ENCODE peak calls at places on chromosomes 3 and 15, in nine cellular contexts. G, Y, M, O, W, H, X, V and P are unnamed samples.
A peak's percentile ranks its signal among the peaks of the same experiment; 100 is the strongest.

GRCh38 chr3:14592836-14593235 is 52.7 kb upstream of the GRIP2 start:
- DNase-seq in X (no peak), V (no peak), Y (no peak), O (no peak), W (no peak), M (no peak), H (no peak), G (no peak), P (no peak)

GRCh38 chr3:127740136-127740915 is 67.6 kb downstream of the ABTB1 start:
- DNase-seq in G (no peak), Y (no peak), W (no peak), M (no peak), O (no peak), V (peak; percentile 76), X (no peak), H (no peak), P (no peak)

GRCh38 chr15:78050851-78051250 is 26.7 kb downstream of the TBC1D2B start:
- DNase-seq in G (no peak), O (no peak), Y (no peak), W (peak; percentile 62), M (no peak), H (no peak), V (no peak), X (no peak), P (no peak)

GRCh38 chr3:58679451-58679850 is 12.9 kb upstream of the FAM3D start:
- DNase-seq in H (no peak), M (no peak), X (peak; percentile 28), Y (no peak), G (no peak), O (no peak), W (no peak), V (no peak), P (no peak)

GRCh38 chr15:100958326-100959065 is 39.3 kb downstream of the LRRK1 start:
- DNase-seq in H (no peak), O (peak; percentile 77), W (no peak), V (peak; percentile 76), M (peak; percentile 58), G (no peak), X (peak; percentile 37), Y (no peak), P (no peak)

GRCh38 chr15:21261965-21262850 is 178.1 kb downstream of the POTEB3 start:
- DNase-seq in G (peak; percentile 62), V (peak; percentile 0), O (no peak), W (no peak), X (no peak), Y (no peak), M (no peak), H (peak; percentile 59), P (peak; percentile 100)

GRCh38 chr3:172076212-172076611 is 36.8 kb downstream of the FNDC3B start:
- DNase-seq in Y (no peak), X (no peak), V (no peak), O (no peak), H (no peak), M (no peak), G (no peak), W (no peak), P (no peak)

GRCh38 chr3:49017978-49018706 is at the start of gene DALRD3:
- DNase-seq in V (peak; percentile 55), G (peak; percentile 79), M (peak; percentile 39), O (peak; percentile 33), X (peak; percentile 51), W (peak; percentile 84), H (peak; percentile 86), Y (peak; percentile 78), P (no peak)

GRCh38 chr3:12138044-12138443 is 20.7 kb downstream of the TIMP4 start:
- DNase-seq in M (peak; percentile 21), H (peak; percentile 47), O (peak; percentile 13), V (peak; percentile 33), X (peak; percentile 54), W (peak; percentile 63), G (no peak), Y (peak; percentile 32), P (no peak)

GRCh38 chr3:66723231-66723630 is 222.4 kb upstream of the LRIG1 start:
- DNase-seq in V (no peak), M (no peak), W (no peak), X (no peak), G (no peak), H (no peak), Y (no peak), O (no peak), P (no peak)

GRCh38 chr15:48090666-48091065 is 30.1 kb upstream of the SLC24A5 start:
- DNase-seq in W (no peak), Y (no peak), V (no peak), X (no peak), H (no peak), O (no peak), G (no peak), M (no peak), P (no peak)

GRCh38 chr3:10964537-10965167 is 27.9 kb upstream of the SLC6A1 start:
- DNase-seq in H (no peak), Y (peak; percentile 67), O (no peak), M (peak; percentile 22), G (no peak), W (peak; percentile 39), X (no peak), V (no peak), P (no peak)

GRCh38 chr15:55289011-55289572 is 521 bp downstream of the RAB27A start:
- DNase-seq in Y (peak; percentile 39), W (peak; percentile 74), H (peak; percentile 34), V (peak; percentile 18), G (peak; percentile 56), X (peak; percentile 65), O (peak; percentile 35), M (peak; percentile 31), P (no peak)

GRCh38 chr3:138157743-138158142 is 17.0 kb downstream of the DBR1 start:
- DNase-seq in G (no peak), W (no peak), M (no peak), O (no peak), H (no peak), X (no peak), Y (no peak), V (no peak), P (no peak)

GRCh38 chr3:13791501-13792490 is 88.1 kb downstream of the WNT7A start:
- DNase-seq in M (no peak), X (no peak), O (no peak), G (no peak), W (no peak), V (no peak), H (no peak), Y (no peak), P (peak; percentile 79)

GRCh38 chr3:15331606-15332404 is 581 bp downstream of the SH3BP5 start:
- DNase-seq in V (no peak), M (no peak), H (no peak), O (peak; percentile 19), G (peak; percentile 65), W (peak; percentile 39), Y (peak; percentile 23), X (peak; percentile 34), P (no peak)

DNA sequence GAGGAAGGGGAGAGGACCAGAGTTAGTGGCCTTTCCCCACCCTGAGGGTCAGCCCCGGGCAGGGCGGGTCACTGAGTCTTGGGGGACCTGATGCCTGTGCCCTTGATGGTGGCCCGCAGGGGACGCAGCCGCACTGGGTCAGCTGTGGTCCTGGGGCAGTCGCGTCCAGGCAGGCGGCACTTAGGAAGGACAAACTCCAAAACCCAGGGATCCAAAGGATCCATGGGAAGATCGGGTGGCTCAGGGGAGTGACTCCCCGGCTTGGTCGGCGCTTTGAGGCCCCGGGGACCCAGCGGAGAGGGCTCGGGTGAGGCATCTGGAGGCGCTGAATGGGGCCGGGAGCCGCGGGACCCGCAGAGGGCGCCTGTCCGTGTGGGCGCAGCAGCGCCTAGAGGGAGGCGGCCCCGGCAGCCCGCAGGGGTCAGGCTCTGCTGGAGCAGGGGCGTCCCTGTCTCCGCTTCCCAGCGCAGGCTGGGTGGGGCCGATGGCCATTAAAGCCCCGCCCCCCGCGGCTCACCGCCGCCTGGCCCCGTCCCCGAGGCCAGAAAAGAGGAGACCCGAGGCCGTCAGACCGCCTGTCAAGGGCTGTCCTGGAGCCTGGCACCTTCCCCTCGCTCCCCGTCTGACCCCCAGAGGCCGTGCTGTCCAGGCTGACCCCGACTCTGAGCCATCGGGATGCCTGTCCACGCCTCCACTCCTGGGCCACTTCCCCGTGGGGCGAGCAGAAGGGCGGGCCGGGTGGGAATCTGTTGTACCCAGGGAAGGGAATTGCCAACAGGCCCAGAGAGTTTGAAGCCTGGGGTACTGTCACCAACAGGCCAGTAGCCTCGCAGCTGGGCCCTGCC is 17.4 kb downstream of the CIDEC start:
- DNase-seq in Y (peak; percentile 74), V (peak; percentile 18), G (peak; percentile 84), X (peak; percentile 59), M (no peak), H (no peak), W (peak; percentile 58), O (peak; percentile 53), P (no peak)
- TF ChIP-seq CTCF in Y (no peak), V (peak; percentile 29), G (peak; percentile 44), X (peak; percentile 28), M (peak; percentile 50), H (peak; percentile 38), W (peak; percentile 24), O (peak; percentile 28), P (peak; percentile 55)

GRCh38 chr15:29942144-29942543 is 119.9 kb upstream of the TJP1 start:
- DNase-seq in V (no peak), Y (no peak), M (no peak), X (no peak), W (peak; percentile 4), H (no peak), G (no peak), O (no peak), P (no peak)
- TF ChIP-seq CTCF in V (peak; percentile 51), Y (no peak), M (no peak), X (no peak), W (no peak), H (peak; percentile 64), G (no peak), O (peak; percentile 46), P (peak; percentile 74)

DNA sequence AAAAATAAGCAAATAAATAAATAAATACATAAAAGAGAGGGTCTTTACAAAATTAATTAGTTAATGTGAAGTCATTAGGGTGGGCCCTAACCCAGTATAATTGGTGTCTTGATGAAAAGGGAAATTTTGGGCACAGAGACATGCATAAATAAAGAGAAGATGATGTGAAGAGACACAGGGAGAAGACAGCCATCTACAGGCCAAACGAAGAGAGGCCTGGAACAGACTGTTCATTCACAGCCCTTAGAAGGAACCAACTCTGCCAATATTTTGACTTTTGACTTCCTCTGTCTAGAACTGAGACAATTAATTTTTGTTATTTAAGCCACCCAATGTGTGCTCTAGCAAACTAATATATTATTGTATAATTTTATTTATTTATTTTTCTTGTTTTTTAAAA is 29.6 kb upstream of the SELENOK start:
- DNase-seq in V (no peak), H (no peak), X (peak; percentile 7), G (no peak), O (no peak), Y (no peak), W (peak; percentile 24), M (peak; percentile 18), P (no peak)
- TF ChIP-seq CTCF in V (peak; percentile 31), H (peak; percentile 20), X (peak; percentile 52), G (no peak), O (no peak), Y (no peak), W (peak; percentile 38), M (peak; percentile 51), P (peak; percentile 67)

DNA sequence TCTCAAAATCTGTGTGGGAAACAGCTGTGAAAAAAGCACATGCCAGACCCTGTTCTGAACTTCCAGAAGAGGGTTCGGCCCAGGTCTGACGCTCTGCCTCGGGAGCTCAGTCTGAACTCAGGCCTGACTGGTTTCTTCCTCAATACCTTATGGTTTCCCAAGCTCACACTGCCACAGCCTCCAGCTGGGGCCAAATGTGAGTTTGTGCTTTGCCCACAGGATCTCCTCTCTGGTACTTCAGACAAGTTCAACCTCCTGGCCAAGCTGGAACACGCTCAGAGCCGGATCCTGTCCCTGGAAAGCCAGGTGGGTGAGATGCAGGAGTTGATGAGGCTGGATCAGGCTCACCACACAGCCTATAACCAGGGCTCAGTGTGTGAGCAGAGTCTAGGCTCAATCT is 33.8 kb downstream of the CYP11A1 start:
- DNase-seq in W (no peak), M (peak; percentile 76), H (no peak), O (no peak), V (no peak), G (no peak), Y (no peak), X (no peak), P (peak; percentile 32)
- TF ChIP-seq CTCF in W (no peak), M (no peak), H (no peak), O (no peak), V (no peak), G (no peak), Y (no peak), X (no peak), P (no peak)